ENCODE peak calls at places on chromosomes 13 and 19, in six cellular contexts. G, O, K, M, U and I are unnamed samples.

GRCh38 chr13:42760949-42761348 is 20.4 kb upstream of the FAM216B start:
- DNase-seq in G (peak), O (no peak), K (no peak), M (no peak), U (no peak), I (no peak)

GRCh38 chr19:6997679-6998445 is 23.4 kb downstream of the MBD3L2B start:
- DNase-seq in G (no peak), O (no peak), K (peak), M (no peak), U (no peak), I (no peak)

GRCh38 chr13:40483601-40484000 is 182.8 kb downstream of the FOXO1 start:
- DNase-seq in G (no peak), O (no peak), K (peak), M (no peak), U (no peak), I (peak)

GRCh38 chr19:14871619-14872230 is 14.2 kb downstream of the OR7A17 start:
- DNase-seq in G (no peak), O (no peak), K (peak), M (no peak), U (no peak), I (no peak)

GRCh38 chr13:24068472-24068871 is 92.0 kb upstream of the SPATA13 start:
- DNase-seq in G (no peak), O (no peak), K (no peak), M (no peak), U (no peak), I (no peak)

GRCh38 chr19:38266981-38267597 is 2.7 kb downstream of the SPINT2 start:
- DNase-seq in G (no peak), O (no peak), K (no peak), M (no peak), U (no peak), I (no peak)

GRCh38 chr13:49082653-49083536 is 107.2 kb downstream of the FNDC3A start:
- DNase-seq in G (no peak), O (no peak), K (no peak), M (no peak), U (no peak), I (no peak)

GRCh38 chr13:28540612-28541011 is 45.7 kb upstream of the FLT1 start:
- DNase-seq in G (no peak), O (no peak), K (no peak), M (no peak), U (no peak), I (no peak)

GRCh38 chr19:33437351-33438015 is 64.0 kb downstream of the CEBPG start:
- DNase-seq in G (no peak), O (no peak), K (no peak), M (no peak), U (no peak), I (no peak)

GRCh38 chr19:39951686-39952085 is 17.3 kb upstream of the FCGBP start:
- DNase-seq in G (no peak), O (peak), K (no peak), M (no peak), U (no peak), I (no peak)

GRCh38 chr19:36605839-36606478 is 846 bp downstream of the ZNF382 start:
- DNase-seq in G (no peak), O (no peak), K (peak), M (no peak), U (no peak), I (no peak)